ENCODE peak calls at places on chromosomes 1 and 21, in four cellular contexts. One of them, this sample, is unnamed.

GRCh38 chr1:234538930-234539649 is 60.1 kb upstream of the TARBP1 start:
- DNase-seq in GM12878: no peak
- DNase-seq in HepG2: no peak
- DNase-seq in K562: no peak
- DNase-seq in this sample: no peak

GRCh38 chr1:37453647-37454046 is 20.7 kb upstream of the ZC3H12A start:
- DNase-seq in K562: no peak
- DNase-seq in HepG2: no peak
- DNase-seq in GM12878: no peak
- DNase-seq in this sample: no peak

GRCh38 chr21:29164330-29164942 is 34.0 kb downstream of the MAP3K7CL start:
- DNase-seq in HepG2: peak; percentile 63
- DNase-seq in GM12878: no peak
- DNase-seq in K562: peak; percentile 72
- DNase-seq in this sample: peak; percentile 78

GRCh38 chr1:210250665-210250997 is 18.0 kb downstream of the SERTAD4 start:
- DNase-seq in K562: no peak
- DNase-seq in GM12878: no peak
- DNase-seq in HepG2: no peak
- DNase-seq in this sample: no peak

GRCh38 chr1:171585715-171586114 is 36.3 kb upstream of the MYOCOS start:
- DNase-seq in K562: no peak
- DNase-seq in HepG2: no peak
- DNase-seq in GM12878: no peak
- DNase-seq in this sample: no peak

GRCh38 chr21:39048064-39048463 is 135.2 kb downstream of the PSMG1 start:
- DNase-seq in GM12878: no peak
- DNase-seq in HepG2: peak; percentile 62
- DNase-seq in K562: peak; percentile 8
- DNase-seq in this sample: peak; percentile 32

GRCh38 chr1:6359568-6360496 is 33.7 kb downstream of the ACOT7 start:
- DNase-seq in GM12878: peak; percentile 50
- DNase-seq in HepG2: peak; percentile 93
- DNase-seq in K562: peak; percentile 69
- DNase-seq in this sample: no peak

GRCh38 chr1:247531937-247532336 is 4.3 kb downstream of the OR2C3 start:
- DNase-seq in GM12878: no peak
- DNase-seq in HepG2: no peak
- DNase-seq in K562: peak; percentile 16
- DNase-seq in this sample: no peak

GRCh38 chr21:34204481-34205439 is 131.4 kb downstream of the MRPS6 start:
- DNase-seq in GM12878: no peak
- DNase-seq in K562: no peak
- DNase-seq in HepG2: no peak
- DNase-seq in this sample: no peak

GRCh38 chr1:12014141-12014981 is 4.9 kb upstream of the MIIP start:
- DNase-seq in HepG2: no peak
- DNase-seq in GM12878: no peak
- DNase-seq in K562: peak; percentile 72
- DNase-seq in this sample: peak; percentile 25

GRCh38 chr1:31588751-31589515 is 12.6 kb downstream of the TINAGL1 start:
- DNase-seq in GM12878: no peak
- DNase-seq in K562: no peak
- DNase-seq in HepG2: no peak
- DNase-seq in this sample: no peak

GRCh38 chr1:153617677-153618076 is 1.6 kb upstream of the S100A14 start:
- DNase-seq in HepG2: no peak
- DNase-seq in GM12878: no peak
- DNase-seq in K562: peak; percentile 73
- DNase-seq in this sample: no peak

GRCh38 chr21:41483973-41484372 is 24.0 kb downstream of the TMPRSS2 start:
- DNase-seq in GM12878: no peak
- DNase-seq in K562: no peak
- DNase-seq in HepG2: no peak
- DNase-seq in this sample: no peak

GRCh38 chr1:44326821-44327465 is 28.1 kb downstream of the ERI3 start:
- DNase-seq in HepG2: no peak
- DNase-seq in K562: no peak
- DNase-seq in GM12878: no peak
- DNase-seq in this sample: no peak

DNA sequence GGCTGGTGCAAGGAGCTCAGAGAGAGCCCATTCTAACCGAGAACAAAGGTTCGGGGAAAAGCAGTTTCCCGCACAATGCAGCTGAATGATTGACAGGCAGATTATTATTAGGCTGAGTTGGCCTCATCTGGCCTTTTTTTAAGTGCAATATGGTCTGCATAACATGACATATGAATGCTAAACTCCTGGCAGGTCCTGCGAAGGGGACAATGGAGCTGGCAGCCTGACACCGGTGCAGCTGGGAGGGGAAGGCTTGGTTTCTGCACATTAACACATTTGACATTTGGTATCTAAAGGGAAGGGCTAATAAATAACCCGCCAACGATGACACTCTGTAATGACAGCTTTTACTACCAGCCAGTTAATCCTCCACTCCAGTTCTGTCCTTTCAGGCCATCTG is 92.0 kb downstream of the MIS18A start:
- DNase-seq in GM12878: no peak
- DNase-seq in K562: no peak
- DNase-seq in HepG2: no peak
- DNase-seq in this sample: no peak
- TF ChIP-seq POLR2AphosphoS2 in GM12878: no peak
- TF ChIP-seq POLR2AphosphoS2 in K562: no peak
- TF ChIP-seq POLR2AphosphoS2 in HepG2: no peak
- TF ChIP-seq POLR2AphosphoS2 in this sample: no peak

DNA sequence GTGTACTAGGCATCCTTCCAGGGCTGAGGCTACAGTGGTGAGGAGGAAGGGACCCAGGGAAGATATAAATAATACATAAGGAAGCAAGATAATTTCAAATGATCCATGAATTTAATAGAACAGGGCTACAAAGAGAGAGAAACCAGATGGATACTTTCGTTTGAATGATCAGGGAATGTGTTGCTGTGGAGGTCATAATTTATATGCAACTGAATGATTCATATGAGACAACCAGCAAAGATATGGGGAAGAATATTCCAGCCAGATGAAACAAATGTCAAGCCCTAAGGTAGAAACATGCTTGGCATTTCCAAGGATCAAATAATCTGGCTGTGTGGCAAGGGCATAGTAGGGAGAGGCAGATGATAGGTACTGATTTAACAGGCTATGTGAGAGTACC is 84.8 kb upstream of the ZC3H11B start:
- DNase-seq in K562: no peak
- DNase-seq in GM12878: no peak
- DNase-seq in HepG2: no peak
- DNase-seq in this sample: no peak
- TF ChIP-seq POLR2AphosphoS2 in K562: no peak
- TF ChIP-seq POLR2AphosphoS2 in GM12878: no peak
- TF ChIP-seq POLR2AphosphoS2 in HepG2: no peak
- TF ChIP-seq POLR2AphosphoS2 in this sample: no peak

GRCh38 chr1:179883739-179884138 is 1.7 kb downstream of the TOR1AIP1 start:
- DNase-seq in HepG2: peak; percentile 45
- DNase-seq in K562: peak; percentile 65
- DNase-seq in GM12878: peak; percentile 56
- DNase-seq in this sample: no peak
- TF ChIP-seq POLR2AphosphoS2 in HepG2: no peak
- TF ChIP-seq POLR2AphosphoS2 in K562: no peak
- TF ChIP-seq POLR2AphosphoS2 in GM12878: no peak
- TF ChIP-seq POLR2AphosphoS2 in this sample: no peak

GRCh38 chr21:15050588-15051377 is 14.0 kb downstream of the NRIP1 start:
- DNase-seq in HepG2: no peak
- DNase-seq in K562: no peak
- DNase-seq in GM12878: no peak
- DNase-seq in this sample: no peak
- TF ChIP-seq POLR2AphosphoS2 in HepG2: no peak
- TF ChIP-seq POLR2AphosphoS2 in K562: no peak
- TF ChIP-seq POLR2AphosphoS2 in GM12878: no peak
- TF ChIP-seq POLR2AphosphoS2 in this sample: no peak

GRCh38 chr1:24205701-24206464 is 18.8 kb upstream of the IFNLR1 start:
- DNase-seq in K562: no peak
- DNase-seq in HepG2: no peak
- DNase-seq in GM12878: no peak
- DNase-seq in this sample: no peak
- TF ChIP-seq POLR2AphosphoS2 in K562: no peak
- TF ChIP-seq POLR2AphosphoS2 in HepG2: no peak
- TF ChIP-seq POLR2AphosphoS2 in GM12878: no peak
- TF ChIP-seq POLR2AphosphoS2 in this sample: no peak